ENCODE peak calls at places on chromosomes 5 and 9, in four cellular contexts. X, Y, U and B are unnamed samples.

GRCh38 chr5:145295236-145295635 is 539.9 kb downstream of the PRELID2 start:
- DNase-seq in Y (peak), X (no peak), U (no peak), B (no peak)

GRCh38 chr5:34474573-34475021 is 181.5 kb upstream of the RAI14 start:
- DNase-seq in X (peak), U (no peak), Y (peak), B (no peak)

GRCh38 chr5:79590395-79590999 is 21.7 kb upstream of the TENT2 start:
- DNase-seq in X (no peak), Y (no peak), U (no peak), B (no peak)

GRCh38 chr9:119689879-119690278 is 320.6 kb upstream of the BRINP1 start:
- DNase-seq in U (no peak), X (no peak), Y (no peak), B (no peak)

GRCh38 chr9:110579763-110580255 is 268 bp upstream of the SVEP1 start:
- DNase-seq in U (peak), X (peak), Y (peak), B (no peak)

GRCh38 chr9:106648799-106649198 is 214.2 kb upstream of the ZNF462 start:
- DNase-seq in U (no peak), X (no peak), Y (peak), B (no peak)

GRCh38 chr9:35615981-35616680 is 2.1 kb downstream of the CD72 start:
- DNase-seq in X (no peak), Y (no peak), U (no peak), B (no peak)

GRCh38 chr9:108996653-108997052 is 16.6 kb downstream of the CTNNAL1 start:
- DNase-seq in Y (no peak), U (no peak), X (no peak), B (no peak)

GRCh38 chr5:31361234-31361633 is 167.7 kb downstream of the CDH6 start:
- DNase-seq in Y (peak), U (no peak), X (no peak), B (peak)

GRCh38 chr5:118818604-118819003 is 169.7 kb downstream of the DTWD2 start:
- DNase-seq in Y (no peak), X (no peak), U (no peak), B (no peak)